ENCODE peak calls at places on chromosomes 4 and X, in four cellular contexts. W, E, C and V are unnamed samples.
A peak's percentile ranks its signal among the peaks of the same experiment; 100 is the strongest.

GRCh38 chr4:169338246-169338645 is 67.5 kb upstream of the SH3RF1 start:
- DNase-seq in W (no peak), E (no peak), C (no peak), V (no peak)

GRCh38 chr4:16123356-16124084 is 39.7 kb upstream of the PROM1 start:
- DNase-seq in W (no peak), E (no peak), C (no peak), V (peak; percentile 39)

GRCh38 chr4:181957088-181957487 is 286.1 kb upstream of the TENM3 start:
- DNase-seq in W (no peak), E (no peak), C (no peak), V (no peak)

GRCh38 chr4:184251680-184252000 is 34.0 kb upstream of the ENPP6 start:
- DNase-seq in W (no peak), E (no peak), C (no peak), V (no peak)

GRCh38 chrX:97199501-97199900 is 315.8 kb downstream of the RPA4 start:
- DNase-seq in W (no peak), E (no peak), C (no peak), V (no peak)

GRCh38 chrX:119045884-119046283 is 26.9 kb upstream of the CT47C1 start:
- DNase-seq in W (no peak), E (no peak), C (no peak), V (no peak)

GRCh38 chr4:79851625-79852304 is 221.3 kb downstream of the ANTXR2 start:
- DNase-seq in W (no peak), E (no peak), C (no peak), V (no peak)

GRCh38 chr4:83011779-83012630 is 1.4 kb upstream of the LIN54 start:
- DNase-seq in W (peak; percentile 20), E (no peak), C (peak; percentile 80), V (peak; percentile 51)

GRCh38 chrX:19866626-19867410 is 20.6 kb downstream of the SH3KBP1 start:
- DNase-seq in W (no peak), E (no peak), C (no peak), V (no peak)

GRCh38 chrX:153519569-153520285 is 2.3 kb downstream of the ATP2B3 start:
- DNase-seq in W (no peak), E (no peak), C (no peak), V (no peak)

GRCh38 chr4:152510349-152511147 is 25.3 kb downstream of the FBXW7 start:
- DNase-seq in W (no peak), E (no peak), C (no peak), V (no peak)

GRCh38 chr4:161595230-161595771 is 568.5 kb downstream of the FSTL5 start:
- DNase-seq in W (no peak), E (no peak), C (no peak), V (no peak)

GRCh38 chr4:87317527-87317926 is 5.2 kb downstream of the HSD17B13 start:
- DNase-seq in W (peak; percentile 45), E (no peak), C (no peak), V (no peak)

GRCh38 chr4:31539279-31540074 is 819.3 kb downstream of the PCDH7 start:
- DNase-seq in W (no peak), E (no peak), C (no peak), V (no peak)

GRCh38 chr4:186688150-186688943 is 35.3 kb downstream of the FAT1 start:
- DNase-seq in W (no peak), E (no peak), C (no peak), V (no peak)

GRCh38 chrX:139530550-139530949 is at the start of gene F9:
- DNase-seq in W (no peak), E (no peak), C (no peak), V (no peak)

DNA sequence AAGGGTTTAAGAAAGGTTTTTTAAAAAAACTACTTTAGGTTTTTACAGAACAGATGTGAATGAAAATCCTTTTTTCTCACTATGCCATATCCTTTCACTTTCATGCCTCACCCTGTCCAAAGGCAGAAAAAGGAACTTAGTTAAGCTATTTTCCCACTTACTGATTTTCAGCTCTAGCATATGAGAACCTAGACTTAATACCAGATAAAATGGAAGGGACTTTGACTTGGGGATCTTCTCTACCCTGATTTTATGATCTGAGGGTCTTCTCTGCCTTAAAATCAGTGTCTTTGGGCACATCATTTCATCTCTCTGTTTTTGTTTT is 42.4 kb downstream of the FNIP2 start:
- DNase-seq in W (no peak), E (no peak), C (no peak), V (no peak)
- H3K27ac ChIP-seq in W (no peak overlapping the region), E (peak overlapping the region; percentile 66), C (peak overlapping the region; percentile 85), V (peak overlapping the region; percentile 74)

DNA sequence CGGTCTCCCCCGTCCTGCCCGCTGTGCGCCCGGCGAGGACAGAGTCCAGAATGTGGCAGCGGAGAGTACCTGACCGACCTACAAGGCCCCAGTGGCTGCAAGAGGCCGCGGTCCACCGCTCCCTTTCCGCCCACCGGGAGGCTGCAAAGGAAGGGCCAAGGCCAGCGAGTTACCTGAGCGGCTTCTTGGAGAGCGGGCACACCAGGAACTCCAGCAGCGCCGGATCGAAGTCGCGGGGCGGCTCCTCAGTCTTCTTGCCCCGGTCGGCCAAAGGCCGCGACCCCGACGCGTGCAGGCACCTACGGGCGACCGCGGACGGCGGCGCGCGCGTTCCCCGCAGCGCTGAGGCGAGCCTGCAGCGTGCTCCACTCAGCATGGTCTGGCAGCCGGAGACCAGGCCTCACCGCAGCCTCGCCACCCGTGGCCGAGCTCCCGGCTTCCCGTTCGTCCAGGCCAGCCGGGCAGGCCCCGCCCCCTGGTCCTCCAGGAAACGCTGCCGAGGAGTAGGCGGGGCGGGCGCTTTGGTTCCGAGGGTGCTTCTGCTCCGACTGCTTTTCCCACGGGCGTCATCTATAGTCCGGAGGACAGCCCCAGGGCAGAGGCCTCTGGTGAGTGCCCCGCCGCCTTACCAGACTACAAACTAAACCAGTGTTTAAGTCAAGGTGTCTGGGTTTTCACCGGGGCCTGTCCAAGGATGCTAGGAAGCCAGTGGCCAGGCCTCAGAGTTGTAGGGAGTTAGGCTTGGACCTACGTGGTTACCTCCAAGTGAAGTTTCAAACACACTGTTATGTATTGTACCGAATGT is at the start of gene PYURF:
- DNase-seq in W (peak; percentile 90), E (peak; percentile 94), C (peak; percentile 97), V (peak; percentile 97)
- TF ChIP-seq EP300 in W (no peak), E (peak; percentile 93), C (no peak), V (no peak)

GRCh38 chr4:73573794-73574528 is 46.3 kb downstream of the RASSF6 start:
- DNase-seq in W (peak; percentile 74), E (peak; percentile 15), C (peak; percentile 58), V (peak; percentile 80)
- H3K27ac ChIP-seq in W (peak overlapping the region; percentile 35), E (no peak overlapping the region), C (no peak overlapping the region), V (peak overlapping the region; percentile 68)

GRCh38 chrX:5617666-5618065 is 611.0 kb downstream of the NLGN4X start:
- DNase-seq in W (no peak), E (no peak), C (no peak), V (no peak)
- TF ChIP-seq EP300 in W (no peak), E (no peak), C (no peak), V (no peak)

GRCh38 chr4:150581611-150582010 is 340 bp upstream of the MAB21L2 start:
- DNase-seq in W (no peak), E (no peak), C (no peak), V (no peak)
- H3K27ac ChIP-seq in W (no peak overlapping the region), E (peak overlapping the region; percentile 15), C (no peak overlapping the region), V (no peak overlapping the region)

GRCh38 chr4:93370256-93370655 is 458.3 kb upstream of the ATOH1 start:
- DNase-seq in W (no peak), E (no peak), C (no peak), V (no peak)

GRCh38 chr4:93368968-93369367 is 459.6 kb upstream of the ATOH1 start:
- DNase-seq in W (no peak), E (no peak), C (no peak), V (no peak)

DNA sequence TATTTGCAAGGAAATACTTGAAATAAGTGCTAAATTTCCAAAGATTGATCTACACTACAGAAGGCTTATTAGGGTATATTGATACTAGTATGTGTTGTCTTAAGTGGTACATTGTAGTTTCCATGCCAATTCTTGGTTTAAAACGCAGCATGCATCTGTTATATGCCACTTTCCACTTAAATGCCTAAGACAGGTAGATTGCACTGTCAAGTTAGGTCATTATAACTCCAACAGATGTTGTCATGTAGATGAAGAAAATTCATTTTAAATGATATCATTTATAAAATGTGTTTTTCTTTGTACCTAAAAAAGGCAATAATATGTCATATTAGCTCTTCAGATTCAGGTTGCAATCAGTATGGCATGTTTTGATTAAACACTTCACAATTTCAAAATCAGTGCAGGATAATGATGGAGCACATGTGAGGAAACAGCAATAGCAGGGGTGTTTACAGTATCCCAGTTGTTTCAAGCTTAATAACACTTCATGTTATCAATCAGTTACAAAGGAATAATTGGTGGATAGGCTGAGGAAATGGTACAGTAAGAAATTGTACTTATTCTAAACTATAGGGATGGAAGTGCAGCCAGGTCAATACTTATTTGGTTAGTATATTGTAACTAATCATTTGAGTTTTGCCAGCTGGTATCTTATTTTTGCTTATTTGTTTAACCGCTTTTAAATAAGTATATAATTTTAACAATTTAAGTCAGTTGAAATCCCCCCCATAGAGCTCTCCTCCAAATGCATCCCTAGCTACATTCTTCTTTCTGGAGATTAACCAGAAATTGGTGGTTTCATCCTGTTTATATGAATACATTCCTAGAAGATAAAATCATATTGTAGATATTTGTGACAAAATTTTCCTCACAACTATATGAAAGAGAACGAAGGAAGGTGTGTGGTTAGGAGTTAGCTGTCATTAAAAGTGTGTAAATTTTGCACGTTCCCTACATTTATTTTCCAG is 454.4 kb upstream of the ATOH1 start:
- DNase-seq in W (no peak), E (no peak), C (no peak), V (no peak)
- TF ChIP-seq EP300 in W (no peak), E (no peak), C (no peak), V (no peak)

GRCh38 chr4:5036239-5036638 is 15.0 kb upstream of the STK32B start:
- DNase-seq in W (no peak), E (no peak), C (no peak), V (no peak)

GRCh38 chr4:5033266-5033945 is 14.1 kb upstream of the CYTL1 start:
- DNase-seq in W (no peak), E (no peak), C (peak; percentile 71), V (no peak)

GRCh38 chr4:5030927-5031326 is 11.7 kb upstream of the CYTL1 start:
- DNase-seq in W (no peak), E (no peak), C (no peak), V (no peak)

GRCh38 chr4:5032825-5033224 is 13.6 kb upstream of the CYTL1 start:
- DNase-seq in W (no peak), E (no peak), C (no peak), V (no peak)

DNA sequence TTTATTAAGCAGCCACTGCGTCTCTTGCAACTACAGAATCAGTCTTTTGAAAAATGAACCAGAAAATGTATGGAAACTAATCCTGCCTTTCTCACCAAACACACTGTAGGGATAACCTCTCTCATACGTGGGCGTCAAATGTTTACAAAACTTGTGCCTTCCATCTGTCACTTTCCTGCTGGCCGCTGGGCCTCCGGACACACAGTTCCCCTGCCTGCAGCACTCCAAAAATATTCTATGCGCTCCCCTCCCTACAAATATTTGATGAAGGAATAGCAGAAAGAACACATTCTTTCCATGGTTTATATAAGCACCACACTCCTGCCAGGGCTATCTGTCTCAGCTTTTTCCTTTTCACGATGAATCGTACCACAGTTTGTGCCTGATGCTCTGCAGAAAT is 14.9 kb upstream of the CYTL1 start:
- DNase-seq in W (no peak), E (no peak), C (no peak), V (no peak)
- H3K27ac ChIP-seq in W (peak overlapping the region; percentile 53), E (no peak overlapping the region), C (no peak overlapping the region), V (no peak overlapping the region)

DNA sequence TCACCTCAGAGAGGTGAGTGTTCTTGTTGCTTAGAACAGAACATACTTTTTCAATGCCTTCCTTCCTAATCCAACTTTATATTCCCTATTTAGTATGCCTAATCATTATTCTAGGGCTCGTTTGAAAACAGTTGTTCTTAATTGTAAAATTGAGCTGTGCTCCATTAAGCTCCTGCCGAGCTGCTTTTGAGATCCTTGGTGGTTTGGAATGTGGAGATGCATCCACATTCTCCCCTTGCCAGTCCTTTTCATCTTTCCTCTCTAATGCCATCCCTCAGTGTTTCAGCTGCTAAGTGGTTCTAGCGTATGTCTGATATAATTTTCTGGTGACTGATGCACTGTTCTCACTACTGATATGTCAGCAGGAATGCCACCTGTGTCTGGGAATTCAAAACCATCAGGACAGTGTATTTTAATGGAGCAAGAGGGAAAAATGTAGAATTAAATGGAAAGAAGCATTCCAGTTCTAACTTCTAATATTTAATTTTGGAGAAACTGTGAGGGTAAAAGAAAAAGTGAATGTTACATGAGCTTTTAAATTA is 1085.0 kb downstream of the CCSER1 start:
- DNase-seq in W (no peak), E (no peak), C (no peak), V (no peak)
- TF ChIP-seq EP300 in W (no peak), E (no peak), C (no peak), V (no peak)